ENCODE peak calls at places on chromosomes 16 and 17, in four cellular contexts. W is thoracic aorta, T is WERI-Rb-1, X is H9. C is an unnamed sample.

GRCh38 chr17:45906237-45906636 is 11.9 kb downstream of the MAPT start:
- DNase-seq in W (no peak), T (peak), X (no peak), C (no peak)

GRCh38 chr17:80773243-80773991 is 218.2 kb upstream of the CHMP6 start:
- DNase-seq in W (peak), T (peak), X (peak), C (no peak)

GRCh38 chr17:3963214-3964201 is 729 bp downstream of the ATP2A3 start:
- DNase-seq in W (no peak), T (no peak), X (no peak), C (peak)

GRCh38 chr16:58500329-58501241 is 642 bp downstream of the NDRG4 start:
- DNase-seq in W (no peak), T (no peak), X (peak), C (peak)

GRCh38 chr17:80984749-80985148 is 6.9 kb upstream of the CHMP6 start:
- DNase-seq in W (no peak), T (no peak), X (peak), C (no peak)

GRCh38 chr16:72092832-72093447 is 480 bp downstream of the TXNL4B start:
- DNase-seq in W (no peak), T (no peak), X (no peak), C (peak)

GRCh38 chr16:72846594-72846993 is 201.3 kb downstream of the ZFHX3 start:
- DNase-seq in W (no peak), T (no peak), X (no peak), C (no peak)

GRCh38 chr16:71807905-71808592 is 585 bp downstream of the AP1G1 start:
- DNase-seq in W (no peak), T (peak), X (no peak), C (no peak)

GRCh38 chr16:35750157-35750689 is 2290.8 kb downstream of the TP53TG3F start:
- DNase-seq in W (no peak), T (no peak), X (no peak), C (no peak)

GRCh38 chr17:64118452-64118979 is 11.4 kb downstream of the ERN1 start:
- DNase-seq in W (peak), T (no peak), X (peak), C (no peak)

GRCh38 chr17:29909604-29910003 is 20.4 kb downstream of the SSH2 start:
- DNase-seq in W (no peak), T (no peak), X (no peak), C (no peak)

GRCh38 chr17:64123114-64123513 is 6.8 kb downstream of the ERN1 start:
- DNase-seq in W (no peak), T (no peak), X (no peak), C (no peak)

GRCh38 chr17:55760643-55761355 is 9.9 kb downstream of the PCTP start:
- DNase-seq in W (no peak), T (no peak), X (no peak), C (no peak)

GRCh38 chr17:73098919-73099318 is 6.4 kb upstream of the SLC39A11 start:
- DNase-seq in W (no peak), T (no peak), X (no peak), C (no peak)

GRCh38 chr16:31568577-31569359 is 41.1 kb downstream of the AHSP start:
- DNase-seq in W (no peak), T (no peak), X (peak), C (no peak)

GRCh38 chr16:82603784-82604411 is 22.9 kb upstream of the CDH13 start:
- DNase-seq in W (no peak), T (peak), X (peak), C (no peak)

GRCh38 chr16:23941963-23942564 is 106.3 kb downstream of the PRKCB start:
- DNase-seq in W (no peak), T (no peak), X (no peak), C (no peak)

GRCh38 chr16:3460121-3460520 is 16.6 kb downstream of the NAA60 start:
- DNase-seq in W (no peak), T (no peak), X (no peak), C (no peak)

GRCh38 chr16:67537270-67537635 is 8.6 kb downstream of the RIPOR1 start:
- DNase-seq in W (no peak), T (no peak), X (peak), C (peak)

GRCh38 chr17:48791128-48792032 is 25.6 kb downstream of the TTLL6 start:
- DNase-seq in W (peak), T (peak), X (peak), C (no peak)

GRCh38 chr16:64094170-64094960 is 1027.5 kb downstream of the CDH11 start:
- DNase-seq in W (no peak), T (no peak), X (no peak), C (no peak)

GRCh38 chr16:84308120-84308519 is 13.4 kb downstream of the WFDC1 start:
- DNase-seq in W (no peak), T (peak), X (peak), C (peak)

GRCh38 chr16:4324479-4324868 is 8.6 kb downstream of the GLIS2 start:
- DNase-seq in W (no peak), T (no peak), X (no peak), C (no peak)

GRCh38 chr16:4404247-4404966 is 12.0 kb downstream of the CORO7 start:
- DNase-seq in W (no peak), T (peak), X (peak), C (peak)

C was measured in spleen.